ENCODE peak calls at places on chromosomes 12 and 14, in ten cellular contexts. A is HEK293T; P is hepatic stellate cell; D is sigmoid colon; T is fibroblast of pulmonary artery; U is posterior cingulate gyrus; W is activated CD4-positive, CD25-positive, alpha-beta regulatory T cell treated with anti-CD3 and anti-CD28 coated beads, Interleukin-2, amount 50 U/mL, for 72 hours; J is HT1080; H is lower leg skin; F is RWPE1. Z is an unnamed sample.

GRCh38 chr12:50690923-50691322 is 73.0 kb upstream of the ATF1 start:
- DNase-seq in A (no peak), J (no peak), F (no peak), T (peak), W (no peak), D (no peak), U (no peak), P (no peak), H (peak), Z (peak)

GRCh38 chr12:121598672-121599287 is 18.0 kb upstream of the KDM2B start:
- DNase-seq in U (no peak), P (no peak), D (no peak), W (no peak), J (no peak), T (no peak), F (no peak), A (peak), H (no peak), Z (no peak)

GRCh38 chr14:103057028-103057371 is 349 bp downstream of the CDC42BPB start:
- DNase-seq in D (peak), U (peak), W (no peak), T (peak), F (no peak), A (peak), J (no peak), H (no peak), P (no peak), Z (no peak)

GRCh38 chr12:9049520-9050133 is 60.3 kb downstream of the KLRG1 start:
- DNase-seq in J (peak), P (peak), D (no peak), U (no peak), A (peak), T (peak), F (peak), H (no peak), W (no peak), Z (peak)

GRCh38 chr12:58105225-58106119 is 164.1 kb downstream of the ATP23 start:
- DNase-seq in W (no peak), P (no peak), T (peak), H (no peak), J (no peak), U (no peak), F (no peak), D (no peak), A (no peak), Z (no peak)

GRCh38 chr14:26175659-26176058 is 422.2 kb downstream of the NOVA1 start:
- DNase-seq in J (no peak), P (no peak), H (no peak), F (no peak), D (no peak), U (no peak), W (no peak), A (no peak), T (no peak), Z (no peak)

GRCh38 chr12:115375188-115375991 is 691.4 kb upstream of the TBX3 start:
- DNase-seq in J (peak), T (peak), D (no peak), H (no peak), F (peak), U (no peak), A (no peak), P (peak), W (no peak), Z (no peak)

GRCh38 chr12:28704477-28705169 is 444.5 kb upstream of the FAR2 start:
- DNase-seq in F (no peak), H (no peak), D (no peak), U (no peak), A (no peak), W (no peak), J (no peak), T (no peak), P (no peak), Z (no peak)

GRCh38 chr12:31029466-31029865 is 44.2 kb upstream of the DDX11 start:
- DNase-seq in P (no peak), A (no peak), W (no peak), F (no peak), U (no peak), H (peak), D (no peak), J (no peak), T (no peak), Z (no peak)

GRCh38 chr14:68278568-68279436 is 459.2 kb downstream of the RAD51B start:
- DNase-seq in T (peak), F (peak), P (no peak), H (no peak), J (peak), A (no peak), W (no peak), U (no peak), D (no peak), Z (no peak)

GRCh38 chr14:92515510-92516343 is 2.1 kb downstream of the RIN3 start:
- DNase-seq in W (no peak), D (peak), F (no peak), H (no peak), J (no peak), U (no peak), P (no peak), A (no peak), T (no peak), Z (no peak)

GRCh38 chr12:24845615-24846014 is 103.3 kb downstream of the BCAT1 start:
- DNase-seq in P (no peak), U (no peak), F (no peak), W (no peak), H (no peak), J (peak), T (no peak), D (no peak), A (no peak), Z (no peak)

GRCh38 chr12:123720141-123720814 is 8.1 kb downstream of the ATP6V0A2 start:
- DNase-seq in W (no peak), U (no peak), D (no peak), H (no peak), F (no peak), A (no peak), T (no peak), P (no peak), J (no peak), Z (no peak)

GRCh38 chr12:132084681-132085635 is 59.2 kb downstream of the DDX51 start:
- DNase-seq in A (peak), W (peak), P (peak), D (peak), F (peak), J (peak), H (peak), T (peak), U (no peak), Z (peak)

GRCh38 chr12:27333311-27334009 is 824 bp downstream of the BMAL2 start:
- DNase-seq in A (peak), D (peak), U (peak), W (peak), T (no peak), H (no peak), F (peak), P (no peak), J (peak), Z (peak)

GRCh38 chr12:75634244-75635222 is 123.1 kb upstream of the KRR1 start:
- DNase-seq in W (no peak), U (no peak), F (no peak), D (no peak), T (peak), P (no peak), A (no peak), J (no peak), H (no peak), Z (no peak)

GRCh38 chr12:116313194-116313910 is 35.9 kb upstream of the MED13L start:
- DNase-seq in P (no peak), D (no peak), J (no peak), H (no peak), A (no peak), F (no peak), W (no peak), T (peak), U (no peak), Z (peak)

GRCh38 chr14:104421401-104421821 is 158.2 kb upstream of the C14orf180 start:
- DNase-seq in J (no peak), A (no peak), H (peak), W (peak), P (no peak), T (no peak), U (peak), F (no peak), D (peak), Z (no peak)

GRCh38 chr12:85280984-85281946 is 1.2 kb downstream of the ALX1 start:
- DNase-seq in F (no peak), T (peak), U (no peak), D (no peak), J (no peak), H (no peak), A (no peak), W (no peak), P (no peak), Z (no peak)

GRCh38 chr12:57851552-57852186 is 5.1 kb upstream of the CTDSP2 start:
- DNase-seq in D (no peak), J (no peak), A (no peak), P (no peak), T (no peak), W (no peak), U (no peak), H (no peak), F (no peak), Z (no peak)

GRCh38 chr12:91001306-91001705 is 3.5 kb downstream of the EPYC start:
- DNase-seq in D (no peak), P (no peak), T (no peak), U (no peak), J (no peak), A (no peak), F (no peak), H (no peak), W (no peak), Z (no peak)

GRCh38 chr12:3662516-3662915 is 90.4 kb downstream of the CRACR2A start:
- DNase-seq in P (no peak), W (no peak), F (no peak), D (no peak), U (peak), A (no peak), J (no peak), T (no peak), H (no peak), Z (no peak)

Z was measured in G401.